ENCODE peak calls at places on chromosomes 16 and 17, in seven cellular contexts. One of them, this sample, is unnamed.

GRCh38 chr17:76997981-76998531 is 129.9 kb downstream of the MGAT5B start:
- DNase-seq in A549: no peak
- DNase-seq in SK-N-SH: peak
- DNase-seq in GM12878: peak
- DNase-seq in HCT116: no peak
- DNase-seq in HepG2: no peak
- DNase-seq in K562: no peak
- DNase-seq in this sample: no peak

GRCh38 chr16:60771138-60771537 is 1265.1 kb downstream of the CDH8 start:
- DNase-seq in A549: no peak
- DNase-seq in SK-N-SH: no peak
- DNase-seq in GM12878: no peak
- DNase-seq in HCT116: no peak
- DNase-seq in HepG2: no peak
- DNase-seq in K562: no peak
- DNase-seq in this sample: no peak

GRCh38 chr16:50267651-50268050 is 1.3 kb downstream of the ADCY7 start:
- DNase-seq in A549: no peak
- DNase-seq in SK-N-SH: no peak
- DNase-seq in GM12878: no peak
- DNase-seq in HCT116: no peak
- DNase-seq in HepG2: no peak
- DNase-seq in K562: no peak
- DNase-seq in this sample: no peak

GRCh38 chr16:72740346-72740745 is 307.6 kb downstream of the ZFHX3 start:
- DNase-seq in A549: no peak
- DNase-seq in SK-N-SH: no peak
- DNase-seq in GM12878: no peak
- DNase-seq in HCT116: no peak
- DNase-seq in HepG2: no peak
- DNase-seq in K562: no peak
- DNase-seq in this sample: no peak

GRCh38 chr16:77885596-77886295 is 97.4 kb downstream of the VAT1L start:
- DNase-seq in A549: no peak
- DNase-seq in SK-N-SH: no peak
- DNase-seq in GM12878: no peak
- DNase-seq in HCT116: no peak
- DNase-seq in HepG2: no peak
- DNase-seq in K562: no peak
- DNase-seq in this sample: no peak

GRCh38 chr16:89607453-89607852 is 6.0 kb upstream of the DPEP1 start:
- DNase-seq in A549: no peak
- DNase-seq in SK-N-SH: no peak
- DNase-seq in GM12878: no peak
- DNase-seq in HCT116: no peak
- DNase-seq in HepG2: no peak
- DNase-seq in K562: no peak
- DNase-seq in this sample: no peak

GRCh38 chr16:70789231-70789926 is 11.6 kb downstream of the VAC14 start:
- DNase-seq in A549: peak
- DNase-seq in SK-N-SH: peak
- DNase-seq in GM12878: no peak
- DNase-seq in HCT116: no peak
- DNase-seq in HepG2: no peak
- DNase-seq in K562: no peak
- DNase-seq in this sample: no peak

GRCh38 chr17:65060855-65061254 is 4.3 kb upstream of the GNA13 start:
- DNase-seq in A549: no peak
- DNase-seq in SK-N-SH: no peak
- DNase-seq in GM12878: no peak
- DNase-seq in HCT116: no peak
- DNase-seq in HepG2: no peak
- DNase-seq in K562: no peak
- DNase-seq in this sample: no peak

GRCh38 chr16:31052131-31052530 is 18.8 kb downstream of the STX4 start:
- DNase-seq in A549: peak
- DNase-seq in SK-N-SH: no peak
- DNase-seq in GM12878: no peak
- DNase-seq in HCT116: peak
- DNase-seq in HepG2: peak
- DNase-seq in K562: peak
- DNase-seq in this sample: no peak

GRCh38 chr16:1857433-1858097 is 14.4 kb downstream of the MEIOB start:
- DNase-seq in A549: no peak
- DNase-seq in SK-N-SH: no peak
- DNase-seq in GM12878: no peak
- DNase-seq in HCT116: no peak
- DNase-seq in HepG2: no peak
- DNase-seq in K562: no peak
- DNase-seq in this sample: no peak

GRCh38 chr17:57889892-57890856 is 40.3 kb upstream of the MRPS23 start:
- DNase-seq in A549: peak
- DNase-seq in SK-N-SH: peak
- DNase-seq in GM12878: no peak
- DNase-seq in HCT116: peak
- DNase-seq in HepG2: no peak
- DNase-seq in K562: no peak
- DNase-seq in this sample: no peak

GRCh38 chr17:83203073-83203471 is 123.7 kb downstream of the METRNL start:
- DNase-seq in A549: no peak
- DNase-seq in SK-N-SH: no peak
- DNase-seq in GM12878: no peak
- DNase-seq in HCT116: no peak
- DNase-seq in HepG2: peak
- DNase-seq in K562: no peak
- DNase-seq in this sample: no peak

GRCh38 chr17:83135692-83136091 is 56.3 kb downstream of the METRNL start:
- DNase-seq in A549: no peak
- DNase-seq in SK-N-SH: peak
- DNase-seq in GM12878: no peak
- DNase-seq in HCT116: no peak
- DNase-seq in HepG2: no peak
- DNase-seq in K562: no peak
- DNase-seq in this sample: no peak

GRCh38 chr16:10266809-10267208 is 84.6 kb upstream of the GRIN2A start:
- DNase-seq in A549: no peak
- DNase-seq in SK-N-SH: no peak
- DNase-seq in GM12878: peak
- DNase-seq in HCT116: no peak
- DNase-seq in HepG2: no peak
- DNase-seq in K562: no peak
- DNase-seq in this sample: no peak

GRCh38 chr17:4747847-4748246 is 8.1 kb upstream of the CXCL16 start:
- DNase-seq in A549: no peak
- DNase-seq in SK-N-SH: peak
- DNase-seq in GM12878: no peak
- DNase-seq in HCT116: no peak
- DNase-seq in HepG2: no peak
- DNase-seq in K562: no peak
- DNase-seq in this sample: no peak

GRCh38 chr17:10198509-10199249 is at the start of gene GAS7:
- DNase-seq in A549: no peak
- DNase-seq in SK-N-SH: peak
- DNase-seq in GM12878: no peak
- DNase-seq in HCT116: no peak
- DNase-seq in HepG2: no peak
- DNase-seq in K562: no peak
- DNase-seq in this sample: peak

GRCh38 chr16:49532243-49532870 is 158.8 kb downstream of the C16orf78 start:
- DNase-seq in A549: no peak
- DNase-seq in SK-N-SH: no peak
- DNase-seq in GM12878: no peak
- DNase-seq in HCT116: no peak
- DNase-seq in HepG2: no peak
- DNase-seq in K562: no peak
- DNase-seq in this sample: no peak

GRCh38 chr17:28415886-28416285 is 9.9 kb upstream of the SLC46A1 start:
- DNase-seq in A549: no peak
- DNase-seq in SK-N-SH: no peak
- DNase-seq in GM12878: no peak
- DNase-seq in HCT116: no peak
- DNase-seq in HepG2: no peak
- DNase-seq in K562: no peak
- DNase-seq in this sample: no peak

GRCh38 chr17:80731255-80731840 is 186.7 kb downstream of the RPTOR start:
- DNase-seq in A549: no peak
- DNase-seq in SK-N-SH: no peak
- DNase-seq in GM12878: no peak
- DNase-seq in HCT116: no peak
- DNase-seq in HepG2: no peak
- DNase-seq in K562: no peak
- DNase-seq in this sample: no peak

GRCh38 chr16:79628501-79628975 is 28.0 kb upstream of the MAF start:
- DNase-seq in A549: no peak
- DNase-seq in SK-N-SH: no peak
- DNase-seq in GM12878: peak
- DNase-seq in HCT116: no peak
- DNase-seq in HepG2: no peak
- DNase-seq in K562: no peak
- DNase-seq in this sample: no peak

GRCh38 chr17:76772842-76773521 is 35.1 kb downstream of the MFSD11 start:
- DNase-seq in A549: peak
- DNase-seq in SK-N-SH: peak
- DNase-seq in GM12878: no peak
- DNase-seq in HCT116: peak
- DNase-seq in HepG2: peak
- DNase-seq in K562: peak
- DNase-seq in this sample: no peak

GRCh38 chr16:67923414-67924127 is 8.1 kb downstream of the CTRL start:
- DNase-seq in A549: no peak
- DNase-seq in SK-N-SH: no peak
- DNase-seq in GM12878: no peak
- DNase-seq in HCT116: no peak
- DNase-seq in HepG2: no peak
- DNase-seq in K562: no peak
- DNase-seq in this sample: no peak

DNA sequence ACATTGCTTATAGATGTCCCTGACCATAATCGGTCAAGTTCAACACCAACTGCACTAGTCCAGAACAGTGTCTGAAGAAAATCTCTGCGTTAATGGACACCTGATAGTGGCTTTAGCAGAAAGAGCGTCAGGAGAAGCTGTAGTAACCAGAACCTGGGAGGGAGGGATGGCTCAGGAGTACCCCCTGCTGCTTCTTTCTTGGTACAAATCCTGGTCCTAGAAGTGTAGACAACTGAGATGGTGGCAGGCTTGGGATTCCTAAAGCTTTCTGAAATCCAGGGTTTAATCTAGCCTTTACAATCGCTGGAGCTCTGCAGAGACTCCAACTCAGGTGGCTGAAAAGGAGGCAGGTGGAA is 5.4 kb downstream of the MAP3K14 start:
- DNase-seq in A549: no peak
- DNase-seq in SK-N-SH: no peak
- DNase-seq in GM12878: no peak
- DNase-seq in HCT116: no peak
- DNase-seq in HepG2: no peak
- DNase-seq in K562: no peak
- DNase-seq in this sample: no peak
- H3K4me3 ChIP-seq in A549: peak
- H3K4me3 ChIP-seq in SK-N-SH: no peak
- H3K4me3 ChIP-seq in GM12878: peak
- H3K4me3 ChIP-seq in HCT116: no peak
- H3K4me3 ChIP-seq in HepG2: no peak
- H3K4me3 ChIP-seq in K562: no peak
- H3K4me3 ChIP-seq in this sample: no peak

GRCh38 chr16:15899538-15900100 is 11.2 kb upstream of the CEP20 start:
- DNase-seq in A549: peak
- DNase-seq in SK-N-SH: no peak
- DNase-seq in GM12878: peak
- DNase-seq in HCT116: peak
- DNase-seq in HepG2: peak
- DNase-seq in K562: peak
- DNase-seq in this sample: no peak
- H3K4me2 ChIP-seq in A549: peak
- H3K4me2 ChIP-seq in SK-N-SH: peak
- H3K4me2 ChIP-seq in GM12878: peak
- H3K4me2 ChIP-seq in HCT116: peak
- H3K4me2 ChIP-seq in HepG2: peak
- H3K4me2 ChIP-seq in K562: peak
- H3K4me2 ChIP-seq in this sample: no peak

DNA sequence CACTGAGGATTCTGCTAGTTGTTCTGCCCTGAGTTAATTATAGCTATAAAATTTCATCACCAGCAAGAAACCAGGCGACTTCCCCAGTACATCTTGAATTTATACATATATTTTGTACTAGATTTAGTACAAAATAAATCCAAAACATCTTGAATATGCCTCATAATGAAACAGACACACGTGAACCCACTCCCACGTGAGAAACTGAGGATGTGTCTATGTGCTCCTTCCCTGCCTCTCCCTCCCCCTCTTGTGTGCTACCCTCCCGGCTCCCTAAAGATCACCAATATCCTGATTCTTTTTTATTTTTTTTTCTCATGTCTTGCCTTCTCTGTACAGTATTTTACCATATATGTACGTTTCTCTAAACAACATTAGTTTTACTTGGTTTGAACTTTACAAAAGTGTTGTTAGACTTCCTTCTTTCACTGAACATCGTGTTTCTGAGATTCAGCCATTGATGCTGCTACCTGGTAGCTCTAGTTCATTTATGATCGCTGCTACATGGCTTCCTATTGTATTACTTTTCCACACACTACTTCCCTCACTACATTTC is 1.1 kb upstream of the LCMT1 start:
- DNase-seq in A549: peak
- DNase-seq in SK-N-SH: no peak
- DNase-seq in GM12878: no peak
- DNase-seq in HCT116: no peak
- DNase-seq in HepG2: no peak
- DNase-seq in K562: no peak
- DNase-seq in this sample: no peak
- TF ChIP-seq REST in A549: no peak
- TF ChIP-seq REST in SK-N-SH: no peak
- TF ChIP-seq REST in GM12878: no peak
- TF ChIP-seq REST in HCT116: no peak
- TF ChIP-seq REST in HepG2: no peak
- TF ChIP-seq REST in K562: no peak
- TF ChIP-seq REST in this sample: no peak

GRCh38 chr16:325375-326155 is 27.0 kb downstream of the AXIN1 start:
- DNase-seq in A549: no peak
- DNase-seq in SK-N-SH: no peak
- DNase-seq in GM12878: no peak
- DNase-seq in HCT116: no peak
- DNase-seq in HepG2: no peak
- DNase-seq in K562: no peak
- DNase-seq in this sample: no peak

GRCh38 chr16:321532-321931 is 31.0 kb downstream of the AXIN1 start:
- DNase-seq in A549: no peak
- DNase-seq in SK-N-SH: no peak
- DNase-seq in GM12878: no peak
- DNase-seq in HCT116: no peak
- DNase-seq in HepG2: no peak
- DNase-seq in K562: no peak
- DNase-seq in this sample: no peak

GRCh38 chr16:322476-323143 is 29.9 kb downstream of the AXIN1 start:
- DNase-seq in A549: no peak
- DNase-seq in SK-N-SH: no peak
- DNase-seq in GM12878: no peak
- DNase-seq in HCT116: no peak
- DNase-seq in HepG2: no peak
- DNase-seq in K562: no peak
- DNase-seq in this sample: no peak

GRCh38 chr16:324451-325334 is 27.8 kb downstream of the AXIN1 start:
- DNase-seq in A549: no peak
- DNase-seq in SK-N-SH: no peak
- DNase-seq in GM12878: no peak
- DNase-seq in HCT116: no peak
- DNase-seq in HepG2: no peak
- DNase-seq in K562: peak
- DNase-seq in this sample: peak

GRCh38 chr16:324201-324450 is 28.4 kb downstream of the AXIN1 start:
- DNase-seq in A549: no peak
- DNase-seq in SK-N-SH: no peak
- DNase-seq in GM12878: no peak
- DNase-seq in HCT116: no peak
- DNase-seq in HepG2: no peak
- DNase-seq in K562: no peak
- DNase-seq in this sample: no peak
- H3K4me3 ChIP-seq in A549: no peak
- H3K4me3 ChIP-seq in SK-N-SH: no peak
- H3K4me3 ChIP-seq in GM12878: no peak
- H3K4me3 ChIP-seq in HCT116: no peak
- H3K4me3 ChIP-seq in HepG2: no peak
- H3K4me3 ChIP-seq in K562: peak
- H3K4me3 ChIP-seq in this sample: no peak

This sample was measured in GM23338.